ENCODE peak calls at places on chromosomes 6 and 20, in eight cellular contexts. I is sigmoid colon, K is ovary, C is A549, Z is H1, E is heart left ventricle, L is endothelial cell of umbilical vein, X is right lobe of liver. J is an unnamed sample.

GRCh38 chr6:1581120-1581991 is 28.4 kb upstream of the FOXC1 start:
- DNase-seq in X (no peak), E (no peak), L (no peak), Z (no peak), I (no peak), C (no peak), K (no peak), J (no peak)

GRCh38 chr6:42368156-42368555 is 83.6 kb downstream of the TRERF1 start:
- DNase-seq in L (no peak), C (no peak), Z (no peak), X (no peak), K (no peak), E (no peak), I (no peak), J (no peak)

GRCh38 chr6:133957780-133958242 is 4.8 kb downstream of the TBPL1 start:
- DNase-seq in E (no peak), X (no peak), L (no peak), I (no peak), Z (no peak), C (no peak), K (no peak), J (no peak)

GRCh38 chr20:44616604-44616964 is 34.2 kb downstream of the PKIG start:
- DNase-seq in L (no peak), I (no peak), Z (no peak), E (peak), X (peak), C (no peak), K (no peak), J (no peak)

GRCh38 chr20:63429992-63430391 is 42.5 kb downstream of the KCNQ2 start:
- DNase-seq in I (no peak), L (no peak), E (no peak), C (no peak), X (no peak), K (no peak), Z (no peak), J (no peak)

GRCh38 chr6:156948807-156949206 is 171.6 kb downstream of the ARID1B start:
- DNase-seq in C (no peak), X (no peak), E (no peak), I (no peak), L (peak), Z (no peak), K (no peak), J (no peak)

GRCh38 chr20:23622839-23623343 is 14.9 kb downstream of the CST3 start:
- DNase-seq in Z (no peak), X (peak), E (peak), I (peak), C (peak), K (no peak), L (peak), J (no peak)

GRCh38 chr6:12401200-12401599 is 111.0 kb downstream of the EDN1 start:
- DNase-seq in I (no peak), Z (no peak), C (no peak), K (no peak), E (no peak), L (peak), X (no peak), J (no peak)

GRCh38 chr20:42959996-42960395 is 229.7 kb downstream of the PTPRT start:
- DNase-seq in I (no peak), X (no peak), E (no peak), C (no peak), Z (no peak), K (no peak), L (no peak), J (no peak)

GRCh38 chr6:47455533-47456209 is 21.9 kb upstream of the CD2AP start:
- DNase-seq in I (no peak), L (no peak), Z (no peak), C (no peak), X (peak), E (no peak), K (no peak), J (no peak)

GRCh38 chr6:85186546-85187170 is 263.2 kb upstream of the NT5E start:
- DNase-seq in L (peak), I (no peak), K (no peak), C (no peak), X (no peak), Z (no peak), E (no peak), J (no peak)

GRCh38 chr6:133034509-133035206 is 206.5 kb upstream of the EYA4 start:
- DNase-seq in X (no peak), E (no peak), L (no peak), I (no peak), K (no peak), Z (no peak), C (no peak), J (no peak)

GRCh38 chr6:43515808-43516207 is 918 bp downstream of the YIPF3 start:
- DNase-seq in E (no peak), X (no peak), L (no peak), K (no peak), I (no peak), C (no peak), Z (no peak), J (no peak)

GRCh38 chr20:23049933-23050838 is 714 bp upstream of the THBD start:
- DNase-seq in Z (no peak), X (peak), K (peak), E (peak), L (no peak), C (peak), I (peak), J (no peak)

GRCh38 chr20:4811661-4812181 is 90.0 kb downstream of the PRND start:
- DNase-seq in X (peak), L (no peak), I (peak), K (no peak), C (no peak), E (peak), Z (no peak), J (no peak)

GRCh38 chr20:1896859-1897258 is 1.7 kb downstream of the SIRPA start:
- DNase-seq in X (no peak), C (no peak), I (no peak), K (no peak), L (no peak), Z (no peak), E (peak), J (no peak)
- H3K4me3 ChIP-seq in X (no peak), C (no peak), I (peak), K (no peak), L (no peak), Z (no peak), E (peak), J (no peak)

GRCh38 chr6:35564733-35565132 is 52.0 kb upstream of the TULP1 start:
- DNase-seq in Z (no peak), E (no peak), L (no peak), X (no peak), K (no peak), I (no peak), C (no peak), J (no peak)

GRCh38 chr6:35566794-35567193 is 54.1 kb upstream of the TULP1 start:
- DNase-seq in E (no peak), Z (no peak), L (no peak), C (no peak), K (no peak), X (no peak), I (no peak), J (no peak)

GRCh38 chr6:35573495-35574110 is 60.9 kb upstream of the TULP1 start:
- DNase-seq in K (no peak), C (no peak), X (no peak), I (no peak), E (no peak), Z (no peak), L (no peak), J (no peak)

GRCh38 chr6:35568967-35569606 is 56.4 kb upstream of the TULP1 start:
- DNase-seq in L (no peak), E (peak), X (peak), Z (no peak), C (no peak), I (peak), K (no peak), J (peak)
- TF ChIP-seq POLR2A in L (no peak), E (no peak), X (no peak), Z (no peak), C (no peak), I (no peak), K (no peak), J (peak)

GRCh38 chr20:37396520-37397075 is 50.7 kb downstream of the SRC start:
- DNase-seq in L (no peak), I (no peak), C (no peak), E (no peak), Z (peak), X (no peak), K (no peak), J (no peak)
- TF ChIP-seq CTCF in L (no peak), I (no peak), C (no peak), E (no peak), Z (peak), X (no peak), K (no peak), J (no peak)

GRCh38 chr20:49281059-49281912 is 3.4 kb upstream of the ZNFX1 start:
- DNase-seq in X (no peak), E (no peak), I (no peak), Z (no peak), C (no peak), L (peak), K (no peak), J (no peak)
- H3K4me3 ChIP-seq in X (no peak), E (no peak), I (no peak), Z (peak), C (peak), L (peak), K (no peak), J (no peak)

GRCh38 chr6:142146828-142147662 is at the start of the genes NMBR and VTA1:
- DNase-seq in C (peak), E (peak), I (peak), L (peak), X (peak), K (peak), Z (peak), J (peak)
- TF ChIP-seq POLR2A in C (peak), E (peak), I (no peak), L (peak), X (peak), K (peak), Z (peak), J (peak)

GRCh38 chr6:135114355-135115145 is 59.9 kb upstream of the HBS1L start:
- DNase-seq in E (no peak), L (no peak), I (no peak), X (no peak), C (no peak), K (no peak), Z (no peak), J (no peak)
- TF ChIP-seq CTCF in E (no peak), L (no peak), I (no peak), X (no peak), C (no peak), K (no peak), Z (no peak), J (no peak)

GRCh38 chr20:38730167-38730988 is 6.1 kb downstream of the SLC32A1 start:
- DNase-seq in Z (no peak), X (no peak), I (no peak), E (no peak), C (no peak), K (no peak), L (no peak), J (no peak)

GRCh38 chr20:38728237-38728761 is 4.0 kb downstream of the SLC32A1 start:
- DNase-seq in X (no peak), Z (no peak), I (no peak), K (no peak), L (no peak), E (no peak), C (no peak), J (no peak)

GRCh38 chr20:38727602-38728236 is 3.4 kb downstream of the SLC32A1 start:
- DNase-seq in X (no peak), K (no peak), Z (no peak), L (no peak), C (no peak), I (no peak), E (no peak), J (no peak)

GRCh38 chr20:38729767-38730166 is 5.5 kb downstream of the SLC32A1 start:
- DNase-seq in K (no peak), Z (no peak), C (no peak), L (no peak), X (no peak), I (no peak), E (no peak), J (no peak)

GRCh38 chr20:38728911-38729642 is 4.8 kb downstream of the SLC32A1 start:
- DNase-seq in X (no peak), K (no peak), Z (no peak), L (no peak), E (no peak), C (no peak), I (no peak), J (no peak)
- H3K4me3 ChIP-seq in X (no peak), K (no peak), Z (peak), L (no peak), E (no peak), C (no peak), I (no peak), J (no peak)

GRCh38 chr6:17599885-17600526 is at the start of gene FAM8A1:
- DNase-seq in Z (peak), K (peak), X (peak), L (peak), E (peak), C (peak), I (peak), J (peak)
- TF ChIP-seq POLR2A in Z (peak), K (peak), X (peak), L (peak), E (peak), C (peak), I (peak), J (peak)

GRCh38 chr20:3173582-3174441 is 463 bp upstream of the LZTS3 start:
- DNase-seq in L (peak), I (peak), E (peak), Z (peak), C (peak), K (peak), X (peak), J (peak)
- TF ChIP-seq CTCF in L (no peak), I (peak), E (no peak), Z (peak), C (no peak), K (peak), X (no peak), J (peak)

J was measured in Peyer's patch.